ENCODE peak calls at places on chromosomes 16 and 17, in eight cellular contexts. E is RWPE1; B is hippocampal formation; H is skeletal muscle cell; Z is activated T-helper 2 cell treated with anti-CD3 and anti-CD28 coated beads, Interferon-gamma antibody, Interleukin-2, Interleukin-4, amounts not matched to agents 10 μg/mL and 5 μg/mL and 100 μg/mL, durations not matched to agents 14 hours and 24 hours and 36 hours; C is astrocyte; J is ovary; W is neural crest cell. T is an unnamed sample.

GRCh38 chr17:76529224-76529642 is 8.3 kb downstream of the CYGB start:
- DNase-seq in E (peak), B (no peak), H (peak), Z (no peak), C (peak), J (peak), W (no peak), T (no peak)

GRCh38 chr17:29709861-29710849 is 87.4 kb upstream of the CORO6 start:
- DNase-seq in E (no peak), B (no peak), H (no peak), Z (no peak), C (no peak), J (no peak), W (no peak), T (no peak)

GRCh38 chr17:17412331-17412730 is 64.5 kb upstream of the MED9 start:
- DNase-seq in E (no peak), B (no peak), H (peak), Z (no peak), C (peak), J (no peak), W (no peak), T (no peak)

GRCh38 chr17:77693301-77693700 is 265.2 kb upstream of the TNRC6C start:
- DNase-seq in E (no peak), B (no peak), H (no peak), Z (no peak), C (no peak), J (no peak), W (no peak), T (no peak)

GRCh38 chr16:77637939-77638338 is 84.4 kb upstream of the NUDT7 start:
- DNase-seq in E (no peak), B (no peak), H (no peak), Z (no peak), C (peak), J (no peak), W (no peak), T (no peak)

GRCh38 chr17:5249615-5250014 is 15.0 kb upstream of the SCIMP start:
- DNase-seq in E (peak), B (peak), H (peak), Z (peak), C (peak), J (no peak), W (peak), T (peak)

GRCh38 chr17:14790518-14790917 is 474.6 kb downstream of the PMP22 start:
- DNase-seq in E (no peak), B (no peak), H (peak), Z (no peak), C (no peak), J (no peak), W (no peak), T (peak)

GRCh38 chr16:74718140-74718539 is 17.5 kb upstream of the MLKL start:
- DNase-seq in E (no peak), B (no peak), H (no peak), Z (no peak), C (no peak), J (no peak), W (no peak), T (no peak)

GRCh38 chr17:9356488-9356911 is 219.1 kb downstream of the STX8 start:
- DNase-seq in E (no peak), B (peak), H (no peak), Z (no peak), C (no peak), J (no peak), W (no peak), T (peak)

GRCh38 chr16:27113341-27113841 is 46.7 kb downstream of the C16orf82 start:
- DNase-seq in E (no peak), B (no peak), H (no peak), Z (no peak), C (no peak), J (no peak), W (no peak), T (no peak)

GRCh38 chr16:84156342-84156784 is 11.3 kb downstream of the DNAAF1 start:
- DNase-seq in E (no peak), B (no peak), H (no peak), Z (no peak), C (peak), J (no peak), W (no peak), T (no peak)

GRCh38 chr17:6460531-6461161 is 16.4 kb downstream of the PIMREG start:
- DNase-seq in E (no peak), B (no peak), H (no peak), Z (no peak), C (no peak), J (no peak), W (no peak), T (no peak)

GRCh38 chr17:69560987-69561441 is 146.5 kb downstream of the MAP2K6 start:
- DNase-seq in E (no peak), B (no peak), H (no peak), Z (no peak), C (no peak), J (no peak), W (no peak), T (no peak)

GRCh38 chr17:21524211-21524591 is 148.0 kb downstream of the KCNJ12 start:
- DNase-seq in E (no peak), B (no peak), H (peak), Z (no peak), C (no peak), J (no peak), W (no peak), T (no peak)

GRCh38 chr17:77422104-77422782 is 281.5 kb downstream of the SEC14L1 start:
- DNase-seq in E (peak), B (no peak), H (no peak), Z (no peak), C (no peak), J (peak), W (no peak), T (no peak)

GRCh38 chr16:82070656-82071369 is 35.8 kb downstream of the HSD17B2 start:
- DNase-seq in E (peak), B (no peak), H (peak), Z (no peak), C (peak), J (no peak), W (no peak), T (no peak)

GRCh38 chr16:68128577-68129305 is 43.6 kb downstream of the NFATC3 start:
- DNase-seq in E (no peak), B (no peak), H (no peak), Z (no peak), C (peak), J (no peak), W (no peak), T (no peak)

GRCh38 chr16:5863207-5863606 is 765.6 kb upstream of the EEF2KMT start:
- DNase-seq in E (no peak), B (no peak), H (no peak), Z (no peak), C (no peak), J (no peak), W (no peak), T (no peak)

GRCh38 chr16:72938426-72939164 is 109.3 kb downstream of the ZFHX3 start:
- DNase-seq in E (peak), B (no peak), H (peak), Z (no peak), C (peak), J (peak), W (no peak), T (peak)

GRCh38 chr17:8905256-8905778 is 37.8 kb upstream of the PIK3R6 start:
- DNase-seq in E (no peak), B (no peak), H (no peak), Z (no peak), C (no peak), J (no peak), W (no peak), T (no peak)

GRCh38 chr17:6927290-6927844 is 68.5 kb upstream of the ALOX12 start:
- DNase-seq in E (peak), B (no peak), H (peak), Z (no peak), C (peak), J (no peak), W (no peak), T (no peak)

GRCh38 chr17:49573510-49574282 is 2.0 kb upstream of the NXPH3 start:
- DNase-seq in E (no peak), B (no peak), H (no peak), Z (no peak), C (no peak), J (no peak), W (no peak), T (no peak)

GRCh38 chr17:68006797-68007196 is 10.5 kb upstream of the C17orf58 start:
- DNase-seq in E (no peak), B (no peak), H (no peak), Z (no peak), C (no peak), J (no peak), W (no peak), T (no peak)

GRCh38 chr17:42276359-42276608 is at the start of gene STAT5B:
- DNase-seq in E (peak), B (peak), H (no peak), Z (peak), C (peak), J (peak), W (peak), T (peak)

GRCh38 chr17:77227461-77228223 is 86.9 kb downstream of the SEC14L1 start:
- DNase-seq in E (no peak), B (no peak), H (no peak), Z (no peak), C (no peak), J (no peak), W (no peak), T (no peak)

GRCh38 chr16:62041401-62041800 is 5.2 kb upstream of the CDH8 start:
- DNase-seq in E (peak), B (peak), H (no peak), Z (no peak), C (peak), J (no peak), W (peak), T (no peak)

GRCh38 chr16:85579883-85580607 is 33.1 kb upstream of the GSE1 start:
- DNase-seq in E (no peak), B (no peak), H (no peak), Z (no peak), C (no peak), J (no peak), W (no peak), T (no peak)

GRCh38 chr17:2975469-2975958 is 87.9 kb downstream of the OR1D5 start:
- DNase-seq in E (peak), B (no peak), H (no peak), Z (no peak), C (peak), J (peak), W (no peak), T (no peak)